ENCODE peak calls at places on chromosomes 1 and 21, in nine cellular contexts. E is endodermal cell, P is PC-9, I is H9, F is RWPE2, V is lower lobe of right lung, Z is mammary epithelial cell, N is neural progenitor cell, D is Karpas-422. T is an unnamed sample. For H3K9me3, the result is how much of the 10 kb centered on the place peaks cover.

GRCh38 chr1:151968058-151968457 is 25.6 kb downstream of the S100A10 start:
- DNase-seq in F (no peak), N (peak), V (no peak), D (peak), Z (peak), P (no peak), E (peak), I (peak), T (peak)

GRCh38 chr1:29171089-29171488 is 10.6 kb downstream of the SRSF4 start:
- DNase-seq in P (no peak), F (no peak), N (no peak), D (no peak), E (peak), Z (no peak), V (no peak), I (no peak), T (no peak)

GRCh38 chr1:241844593-241844992 is 3.4 kb upstream of the EXO1 start:
- DNase-seq in E (no peak), Z (no peak), I (no peak), F (no peak), P (no peak), N (no peak), V (no peak), D (no peak), T (no peak)

GRCh38 chr1:234206651-234207284 is 166.5 kb upstream of the COA6 start:
- DNase-seq in V (no peak), I (no peak), F (peak), Z (peak), N (no peak), E (no peak), P (peak), D (no peak), T (no peak)

GRCh38 chr1:10639301-10640078 is 157.0 kb downstream of the CASZ1 start:
- DNase-seq in V (no peak), N (no peak), E (peak), I (peak), Z (no peak), P (no peak), F (no peak), D (no peak), T (no peak)

GRCh38 chr1:23163395-23163794 is 5.3 kb downstream of the LUZP1 start:
- DNase-seq in F (no peak), D (no peak), P (no peak), I (no peak), E (no peak), N (no peak), Z (no peak), V (no peak), T (no peak)

GRCh38 chr1:105909811-105910210 is 1146.7 kb upstream of the PRMT6 start:
- DNase-seq in D (no peak), F (no peak), N (peak), V (no peak), E (peak), P (no peak), I (peak), Z (no peak), T (no peak)

GRCh38 chr1:234495231-234495990 is 16.4 kb upstream of the TARBP1 start:
- DNase-seq in E (no peak), Z (peak), V (no peak), F (no peak), I (no peak), P (peak), N (peak), D (peak), T (no peak)

GRCh38 chr1:214694769-214695168 is 91.8 kb downstream of the CENPF start:
- DNase-seq in P (no peak), N (no peak), Z (no peak), E (no peak), I (no peak), F (no peak), V (no peak), D (no peak), T (no peak)

GRCh38 chr1:156992215-156992614 is 53.3 kb downstream of the ARHGEF11 start:
- DNase-seq in F (no peak), P (no peak), I (no peak), Z (no peak), N (no peak), V (no peak), D (no peak), E (no peak), T (no peak)

GRCh38 chr1:104648269-104648691 is 898.6 kb downstream of the AMY1C start:
- DNase-seq in P (no peak), V (no peak), I (no peak), D (peak), F (no peak), E (no peak), Z (no peak), N (peak), T (no peak)

GRCh38 chr21:42594616-42595280 is 58.7 kb upstream of the PDE9A start:
- DNase-seq in F (no peak), Z (no peak), D (no peak), P (no peak), I (no peak), V (no peak), N (no peak), E (no peak), T (no peak)

GRCh38 chr1:215022723-215023122 is 59.8 kb upstream of the KCNK2 start:
- DNase-seq in E (no peak), V (no peak), N (no peak), P (no peak), I (no peak), D (no peak), F (no peak), Z (no peak), T (no peak)

GRCh38 chr1:44289530-44289929 is 65.5 kb downstream of the ERI3 start:
- DNase-seq in E (no peak), P (no peak), Z (no peak), N (no peak), F (no peak), V (no peak), D (no peak), I (no peak), T (no peak)

GRCh38 chr1:115969509-115969908 is 6.8 kb upstream of the SLC22A15 start:
- DNase-seq in N (peak), Z (no peak), F (no peak), P (no peak), V (no peak), E (peak), I (peak), D (peak), T (no peak)

GRCh38 chr1:205950280-205950679 is 7.0 kb upstream of the SLC26A9 start:
- DNase-seq in N (no peak), P (peak), E (no peak), I (no peak), F (no peak), Z (peak), D (no peak), V (no peak), T (no peak)

GRCh38 chr1:221994939-221995338 is 253.1 kb upstream of the DUSP10 start:
- DNase-seq in I (no peak), F (no peak), E (no peak), Z (peak), P (no peak), V (no peak), N (no peak), D (no peak), T (no peak)

GRCh38 chr1:229485318-229485717 is 22.8 kb downstream of the NUP133 start:
- DNase-seq in F (no peak), E (no peak), V (no peak), I (no peak), P (no peak), N (no peak), D (no peak), Z (no peak), T (no peak)

GRCh38 chr1:167808104-167808503 is 86.3 kb downstream of the MPZL1 start:
- DNase-seq in E (no peak), V (no peak), P (no peak), D (no peak), F (no peak), Z (peak), I (no peak), N (no peak), T (no peak)

GRCh38 chr1:165241952-165242351 is 114.6 kb downstream of the LMX1A start:
- DNase-seq in F (no peak), V (no peak), I (no peak), E (no peak), N (no peak), Z (no peak), P (no peak), D (no peak), T (no peak)

GRCh38 chr1:107318932-107319331 is 178.1 kb downstream of the NTNG1 start:
- DNase-seq in P (no peak), Z (no peak), I (peak), N (no peak), V (no peak), F (no peak), D (peak), E (peak), T (no peak)

GRCh38 chr21:33947451-33948095 is 32.0 kb upstream of the ATP5PO start:
- DNase-seq in V (peak), I (peak), P (peak), Z (peak), E (peak), D (peak), N (peak), F (peak), T (peak)

GRCh38 chr1:221335161-221336101 is 406.5 kb downstream of the DUSP10 start:
- DNase-seq in F (no peak), N (peak), D (no peak), P (peak), E (peak), Z (peak), I (no peak), V (no peak), T (no peak)

GRCh38 chr1:148373236-148373935 is 109.7 kb downstream of the PPIAL4G start:
- DNase-seq in N (no peak), I (no peak), V (no peak), D (no peak), E (no peak), Z (no peak), P (no peak), F (no peak), T (no peak)

GRCh38 chr1:27026621-27027574 is 14.2 kb upstream of the TENT5B start:
- DNase-seq in I (peak), D (no peak), N (peak), E (peak), P (peak), Z (peak), F (no peak), V (peak), T (no peak)

GRCh38 chr1:246092136-246092535 is 414.9 kb downstream of the SMYD3 start:
- DNase-seq in V (no peak), Z (no peak), P (no peak), I (no peak), F (no peak), E (no peak), N (no peak), D (no peak), T (no peak)

GRCh38 chr1:15733726-15734226 is 2.3 kb upstream of the SLC25A34 start:
- DNase-seq in F (peak), Z (no peak), I (no peak), N (no peak), D (no peak), V (no peak), E (no peak), P (no peak), T (no peak)

GRCh38 chr1:38586993-38587646 is 272.5 kb downstream of the RRAGC start:
- DNase-seq in D (peak), P (peak), F (no peak), Z (peak), I (peak), E (peak), N (peak), V (peak), T (peak)

GRCh38 chr1:236753554-236753953 is 41.5 kb upstream of the MTR start:
- DNase-seq in Z (peak), N (peak), E (peak), D (peak), V (no peak), I (peak), F (no peak), P (no peak), T (no peak)

GRCh38 chr21:43846430-43846829 is 18.6 kb upstream of the AGPAT3 start:
- DNase-seq in F (no peak), V (no peak), D (no peak), Z (no peak), N (no peak), I (no peak), P (no peak), E (no peak), T (no peak)

GRCh38 chr1:4513326-4514114 is 140.9 kb upstream of the AJAP1 start:
- DNase-seq in E (no peak), N (no peak), Z (no peak), D (no peak), V (no peak), F (no peak), I (no peak), P (no peak), T (no peak)

GRCh38 chr1:4518621-4519020 is 135.8 kb upstream of the AJAP1 start:
- DNase-seq in P (no peak), E (no peak), D (no peak), Z (no peak), I (no peak), N (no peak), F (no peak), V (no peak), T (no peak)

GRCh38 chr1:4517559-4517958 is 136.8 kb upstream of the AJAP1 start:
- DNase-seq in F (no peak), I (no peak), V (no peak), D (no peak), P (no peak), Z (no peak), E (no peak), N (no peak), T (no peak)

GRCh38 chr1:4515727-4516289 is 138.6 kb upstream of the AJAP1 start:
- DNase-seq in P (no peak), D (no peak), N (no peak), E (no peak), I (no peak), F (no peak), V (no peak), Z (no peak), T (no peak)

DNA sequence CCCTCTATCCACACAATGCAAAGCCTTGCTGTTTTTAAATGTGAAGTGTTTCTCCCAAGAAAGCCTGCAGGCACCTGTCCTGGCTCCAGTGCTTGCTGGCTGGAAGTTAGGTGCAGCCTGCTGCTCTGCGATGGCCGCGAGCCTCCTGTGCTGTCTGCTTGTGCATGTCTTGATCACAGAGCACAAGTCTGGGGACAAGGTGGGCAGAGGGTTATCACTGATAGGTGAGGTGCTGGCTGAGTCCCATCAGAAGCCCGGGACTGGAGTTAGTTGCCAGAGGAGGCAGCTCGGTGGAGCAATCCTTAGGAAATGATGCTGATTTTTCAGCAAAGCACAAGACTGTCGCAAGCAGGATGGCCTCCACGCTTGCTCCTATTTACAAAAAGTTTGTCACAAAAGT is 137.8 kb upstream of the AJAP1 start:
- DNase-seq in P (no peak), N (no peak), D (no peak), I (no peak), F (no peak), E (no peak), V (no peak), Z (no peak), T (no peak)
- H3K9me3 ChIP-seq in P (under half), N (under half), D (under half), I (under half), F (under half), E (under half), V (under half), Z (under half), T (under half)

GRCh38 chr21:9774347-9774746 is 747.0 kb upstream of the TPTE start:
- DNase-seq in Z (no peak), V (no peak), F (no peak), N (no peak), E (no peak), D (no peak), P (no peak), I (no peak), T (no peak)
- H3K9me3 ChIP-seq in Z (half or more), V (under half), F (under half), N (half or more), E (half or more), D (half or more), P (under half), I (half or more), T (under half)

DNA sequence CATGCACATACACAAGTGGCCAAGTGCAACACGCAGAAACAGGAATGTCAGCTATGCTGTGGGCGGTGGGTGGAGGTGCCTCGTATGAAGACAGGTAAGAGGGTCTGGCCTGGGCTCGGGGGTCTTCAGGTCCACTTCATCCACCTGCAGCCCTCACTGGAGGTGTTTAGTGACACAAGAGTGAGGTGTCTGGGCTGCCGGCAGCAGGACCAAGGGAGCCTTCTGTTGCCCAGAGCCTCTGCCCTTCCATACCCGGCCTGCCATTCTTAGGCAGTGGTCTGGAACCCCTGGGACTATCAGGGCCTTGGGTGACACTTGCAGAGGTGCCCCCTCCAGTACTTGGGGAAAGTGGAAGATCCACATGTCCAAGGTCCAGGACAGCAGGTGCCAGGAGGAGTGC is 21.7 kb upstream of the ACTRT2 start:
- DNase-seq in P (no peak), I (no peak), D (no peak), V (no peak), F (peak), N (no peak), Z (no peak), E (no peak), T (no peak)
- H3K9me3 ChIP-seq in P (under half), I (half or more), D (under half), V (under half), F (under half), N (under half), Z (under half), E (under half), T (under half)

GRCh38 chr1:2786329-2787162 is 14.9 kb downstream of the TTC34 start:
- DNase-seq in Z (no peak), N (peak), D (peak), P (peak), I (no peak), E (peak), V (peak), F (peak), T (peak)
- H3K9me3 ChIP-seq in Z (under half), N (under half), D (under half), P (under half), I (half or more), E (under half), V (under half), F (under half), T (under half)